ENCODE peak calls at places on chromosome 4, in five cellular contexts. P, Y, R, E and W are unnamed samples.

GRCh38 chr4:146435962-146436361 is 85.8 kb downstream of the SLC10A7 start:
- DNase-seq in E (peak), Y (no peak), R (no peak), P (no peak), W (no peak)

GRCh38 chr4:35500812-35501211 is 743.5 kb downstream of the ARAP2 start:
- DNase-seq in E (no peak), Y (no peak), R (no peak), P (peak), W (no peak)

GRCh38 chr4:8378101-8378724 is 62.3 kb downstream of the ACOX3 start:
- DNase-seq in E (no peak), Y (no peak), P (no peak), R (no peak), W (no peak)

GRCh38 chr4:85642356-85643100 is 167.6 kb downstream of the ARHGAP24 start:
- DNase-seq in P (no peak), Y (no peak), E (no peak), R (no peak), W (no peak)

GRCh38 chr4:27350161-27350560 is 489.5 kb downstream of the STIM2 start:
- DNase-seq in P (no peak), R (no peak), E (no peak), Y (no peak), W (peak)

GRCh38 chr4:19262467-19262866 is 989.2 kb upstream of the SLIT2 start:
- DNase-seq in P (no peak), E (no peak), R (no peak), Y (no peak), W (no peak)

GRCh38 chr4:174222266-174222872 is 61.1 kb downstream of the FBXO8 start:
- DNase-seq in Y (peak), R (no peak), P (no peak), E (no peak), W (peak)

GRCh38 chr4:74423101-74423500 is 21.8 kb upstream of the AREG start:
- DNase-seq in Y (peak), E (no peak), P (no peak), R (no peak), W (no peak)

GRCh38 chr4:72975488-72975784 is 94.1 kb downstream of the COX18 start:
- DNase-seq in E (no peak), R (no peak), P (no peak), Y (peak), W (no peak)

GRCh38 chr4:146211440-146211839 is 2.9 kb upstream of the REELD1 start:
- DNase-seq in E (no peak), P (no peak), Y (no peak), R (no peak), W (no peak)

GRCh38 chr4:101183658-101184373 is 163.5 kb downstream of the PPP3CA start:
- DNase-seq in E (no peak), Y (peak), R (no peak), P (no peak), W (no peak)

DNA sequence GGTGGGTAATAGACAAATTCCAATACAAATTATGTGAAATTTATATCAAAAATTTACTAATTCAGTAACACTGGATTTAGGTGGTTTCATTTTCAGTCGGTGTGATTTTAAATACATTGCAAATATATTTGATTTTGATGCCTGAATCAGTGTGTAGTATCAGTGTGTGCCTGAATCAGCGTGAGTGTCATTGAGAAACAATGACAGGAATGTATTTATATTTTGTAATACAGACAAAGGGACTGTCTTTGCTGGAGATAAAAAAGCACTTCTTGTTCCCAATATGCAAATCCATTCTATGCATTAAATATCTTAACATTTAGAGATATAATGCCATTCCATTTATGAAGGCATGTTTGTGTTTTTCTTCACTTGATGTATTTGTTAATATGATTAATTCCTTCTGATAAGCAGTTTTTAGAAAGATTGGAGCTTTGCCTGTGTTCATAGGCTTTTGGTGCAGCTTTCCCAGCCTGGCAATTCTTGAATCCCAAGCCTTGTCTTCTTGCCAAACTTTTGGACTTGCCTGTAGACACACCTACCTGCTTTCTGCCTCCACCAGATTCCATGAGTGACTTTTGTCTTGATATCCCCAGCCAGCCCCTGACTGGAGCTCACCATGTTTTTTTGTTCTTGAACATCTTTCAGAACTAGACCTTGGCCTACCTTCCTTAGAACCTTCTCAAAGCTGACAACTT is 243.8 kb downstream of the ADGRL3 start:
- DNase-seq in R (no peak), Y (peak), P (no peak), E (no peak), W (no peak)
- TF ChIP-seq RCOR1 in R (no peak), Y (no peak), P (no peak), E (no peak), W (no peak)

GRCh38 chr4:133150643-133151300 is 1.7 kb downstream of the PCDH10 start:
- DNase-seq in E (peak), R (no peak), P (no peak), Y (no peak), W (no peak)

GRCh38 chr4:133152801-133153526 is 3.9 kb downstream of the PCDH10 start:
- DNase-seq in P (no peak), E (no peak), Y (no peak), R (no peak), W (no peak)

GRCh38 chr4:133152330-133152791 is 3.3 kb downstream of the PCDH10 start:
- DNase-seq in R (no peak), E (no peak), P (no peak), Y (no peak), W (no peak)

GRCh38 chr4:133151301-133151680 is 2.2 kb downstream of the PCDH10 start:
- DNase-seq in R (no peak), P (no peak), Y (no peak), E (no peak), W (no peak)

DNA sequence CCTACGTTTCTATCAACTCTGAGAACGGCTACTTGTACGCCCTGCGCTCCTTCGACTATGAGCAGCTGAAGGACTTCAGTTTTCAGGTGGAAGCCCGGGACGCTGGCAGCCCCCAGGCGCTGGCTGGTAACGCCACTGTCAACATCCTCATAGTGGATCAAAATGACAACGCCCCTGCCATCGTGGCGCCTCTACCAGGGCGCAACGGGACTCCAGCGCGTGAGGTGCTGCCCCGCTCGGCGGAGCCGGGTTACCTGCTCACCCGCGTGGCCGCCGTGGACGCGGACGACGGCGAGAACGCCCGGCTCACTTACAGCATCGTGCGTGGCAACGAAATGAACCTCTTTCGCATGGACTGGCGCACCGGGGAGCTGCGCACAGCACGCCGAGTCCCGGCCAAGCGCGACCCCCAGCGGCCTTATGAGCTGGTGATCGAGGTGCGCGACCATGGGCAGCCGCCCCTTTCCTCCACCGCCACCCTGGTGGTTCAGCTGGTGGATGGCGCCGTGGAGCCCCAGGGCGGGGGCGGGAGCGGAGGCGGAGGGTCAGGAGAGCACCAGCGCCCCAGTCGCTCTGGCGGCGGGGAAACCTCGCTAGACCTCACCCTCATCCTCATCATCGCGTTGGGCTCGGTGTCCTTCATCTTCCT is 2.7 kb downstream of the PCDH10 start:
- DNase-seq in P (no peak), R (no peak), E (peak), Y (no peak), W (no peak)
- TF ChIP-seq RCOR1 in P (no peak), R (no peak), E (no peak), Y (no peak), W (no peak)

DNA sequence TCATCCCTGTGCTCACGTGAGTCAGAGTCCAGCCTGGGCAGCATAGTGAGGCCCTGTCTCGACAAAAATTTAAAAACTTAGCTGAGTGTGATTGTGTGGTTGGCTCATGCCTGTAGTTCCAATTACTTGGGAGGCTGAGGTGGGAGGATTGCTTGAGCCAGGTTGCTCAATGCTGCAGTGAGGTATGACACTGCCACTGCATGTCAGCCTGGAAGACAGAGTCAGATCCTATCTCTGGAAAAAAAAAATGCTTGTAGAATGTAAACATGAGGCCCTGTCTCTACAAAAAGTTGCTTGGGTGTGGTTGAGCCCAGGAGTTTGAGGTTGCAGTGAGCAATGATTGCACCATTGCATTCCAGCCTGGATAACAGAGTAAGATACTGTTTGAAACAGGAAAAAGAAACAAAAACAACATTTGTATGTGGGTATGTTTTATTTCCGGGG is 11.3 kb upstream of the YTHDC1 start:
- DNase-seq in E (no peak), Y (peak), P (no peak), R (no peak), W (no peak)
- TF ChIP-seq RCOR1 in E (no peak), Y (peak), P (no peak), R (no peak), W (no peak)

GRCh38 chr4:77089880-77090279 is 14.1 kb upstream of the CCNI start:
- DNase-seq in Y (no peak), P (no peak), R (no peak), E (no peak), W (no peak)
- TF ChIP-seq RCOR1 in Y (no peak), P (no peak), R (no peak), E (no peak), W (no peak)